ENCODE peak calls at places on chromosomes 12 and 14, in six cellular contexts. M is heart right ventricle; W is C1 segment of cervical spinal cord; Q is effector CD8-positive, alpha-beta T cell; I is D341Med; F is foreskin melanocyte. N is an unnamed sample.

GRCh38 chr12:109835827-109836226 is 2.6 kb upstream of the TRPV4 start:
- DNase-seq in M (no peak), W (no peak), Q (no peak), I (no peak), F (no peak), N (no peak)

GRCh38 chr12:14201291-14201690 is 164.2 kb upstream of the ATF7IP start:
- DNase-seq in M (no peak), W (no peak), Q (no peak), I (no peak), F (no peak), N (no peak)

GRCh38 chr14:57574617-57575288 is 81.1 kb upstream of the CCDC198 start:
- DNase-seq in M (no peak), W (no peak), Q (no peak), I (no peak), F (no peak), N (no peak)

GRCh38 chr14:99177876-99178630 is 93.9 kb downstream of the BCL11B start:
- DNase-seq in M (no peak), W (no peak), Q (no peak), I (no peak), F (no peak), N (no peak)

GRCh38 chr14:33010495-33010894 is 71.8 kb downstream of the NPAS3 start:
- DNase-seq in M (no peak), W (no peak), Q (no peak), I (no peak), F (no peak), N (no peak)

GRCh38 chr12:26928661-26929060 is 9.1 kb downstream of the INTS13 start:
- DNase-seq in M (no peak), W (no peak), Q (no peak), I (peak; percentile 60), F (no peak), N (no peak)

GRCh38 chr14:69298131-69299071 is 38.4 kb downstream of the GALNT16 start:
- DNase-seq in M (no peak), W (no peak), Q (no peak), I (no peak), F (no peak), N (no peak)

GRCh38 chr14:74569826-74570591 is 42.0 kb downstream of the LTBP2 start:
- DNase-seq in M (no peak), W (no peak), Q (no peak), I (no peak), F (no peak), N (no peak)

GRCh38 chr14:24351517-24351916 is 11.7 kb upstream of the RIPK3 start:
- DNase-seq in M (no peak), W (no peak), Q (no peak), I (no peak), F (no peak), N (no peak)

GRCh38 chr12:55019784-55020183 is at the start of gene NEUROD4:
- DNase-seq in M (no peak), W (peak; percentile 1), Q (no peak), I (peak; percentile 35), F (peak; percentile 35), N (peak; percentile 52)

GRCh38 chr12:56634242-56634836 is 4.2 kb upstream of the BAZ2A start:
- DNase-seq in M (no peak), W (peak; percentile 74), Q (peak; percentile 10), I (peak; percentile 48), F (no peak), N (peak; percentile 40)

GRCh38 chr12:50960130-50960529 is 7.8 kb downstream of the HIGD1C start:
- DNase-seq in M (no peak), W (no peak), Q (no peak), I (no peak), F (no peak), N (no peak)

GRCh38 chr14:102591372-102591943 is 991 bp upstream of the RCOR1 start:
- DNase-seq in M (peak; percentile 43), W (peak; percentile 69), Q (peak; percentile 40), I (peak; percentile 59), F (no peak), N (peak; percentile 64)

GRCh38 chr14:97179573-97179972 is 382.4 kb downstream of the VRK1 start:
- DNase-seq in M (no peak), W (no peak), Q (no peak), I (no peak), F (no peak), N (no peak)

GRCh38 chr12:124484526-124484953 is 82.9 kb downstream of the NCOR2 start:
- DNase-seq in M (no peak), W (no peak), Q (no peak), I (no peak), F (no peak), N (no peak)

GRCh38 chr12:109905301-109905700 is 5.2 kb downstream of the TCHP start:
- DNase-seq in M (no peak), W (no peak), Q (no peak), I (no peak), F (no peak), N (no peak)

GRCh38 chr14:79949906-79950305 is 261.4 kb downstream of the DIO2 start:
- DNase-seq in M (no peak), W (no peak), Q (no peak), I (no peak), F (no peak), N (no peak)

GRCh38 chr12:46459111-46459510 is 86.5 kb upstream of the SLC38A2 start:
- DNase-seq in M (no peak), W (no peak), Q (no peak), I (no peak), F (no peak), N (no peak)

GRCh38 chr14:99562848-99563748 is 40.9 kb downstream of the CCDC85C start:
- DNase-seq in M (peak; percentile 79), W (peak; percentile 74), Q (no peak), I (no peak), F (no peak), N (peak; percentile 79)

GRCh38 chr12:54187075-54187474 is 1.7 kb downstream of the SMUG1 start:
- DNase-seq in M (no peak), W (no peak), Q (no peak), I (no peak), F (no peak), N (no peak)

GRCh38 chr12:98845957-98846356 is 200.9 kb downstream of the APAF1 start:
- DNase-seq in M (no peak), W (no peak), Q (no peak), I (no peak), F (no peak), N (no peak)

GRCh38 chr12:85641796-85642195 is 194.4 kb downstream of the RASSF9 start:
- DNase-seq in M (no peak), W (no peak), Q (no peak), I (no peak), F (no peak), N (no peak)

GRCh38 chr14:96940009-96940408 is 142.8 kb downstream of the VRK1 start:
- DNase-seq in M (no peak), W (no peak), Q (no peak), I (no peak), F (no peak), N (no peak)

GRCh38 chr12:22625671-22626251 is 790 bp downstream of the ETNK1 start:
- DNase-seq in M (no peak), W (peak; percentile 70), Q (no peak), I (peak; percentile 68), F (peak; percentile 42), N (peak; percentile 20)

GRCh38 chr14:65107200-65107599 is 4.9 kb upstream of the MAX start:
- DNase-seq in M (no peak), W (no peak), Q (no peak), I (no peak), F (no peak), N (no peak)

GRCh38 chr14:45972416-45972815 is 679.2 kb downstream of the RPL10L start:
- DNase-seq in M (no peak), W (no peak), Q (no peak), I (no peak), F (no peak), N (no peak)

GRCh38 chr14:35405304-35405996 is 901 bp upstream of the NFKBIA start:
- DNase-seq in M (no peak), W (no peak), Q (no peak), I (no peak), F (no peak), N (peak; percentile 53)

GRCh38 chr14:98950356-98950895 is 321.6 kb downstream of the BCL11B start:
- DNase-seq in M (no peak), W (no peak), Q (no peak), I (no peak), F (no peak), N (no peak)

GRCh38 chr14:73935666-73936065 is 14.2 kb downstream of the FAM161B start:
- DNase-seq in M (no peak), W (no peak), Q (no peak), I (peak; percentile 51), F (no peak), N (no peak)

GRCh38 chr12:76124456-76124855 is 40.0 kb upstream of the NAP1L1 start:
- DNase-seq in M (no peak), W (no peak), Q (no peak), I (no peak), F (no peak), N (no peak)

N was measured in left cardiac atrium.